ENCODE peak calls at places on chromosomes 12 and 14, in eight cellular contexts. R is transverse colon, U is uterus, P is suprapubic skin, Q is IMR-90, D is gastrocnemius medialis, O is HepG2, E is esophagus squamous epithelium. S is an unnamed sample.

GRCh38 chr12:109111775-109112491 is 4.5 kb upstream of the ACACB start:
- DNase-seq in R (peak), U (peak), E (no peak), Q (peak), P (peak), D (peak), O (peak), S (peak)

GRCh38 chr12:116910645-116911449 is at the start of gene FBXW8:
- DNase-seq in U (peak), R (peak), E (no peak), P (peak), Q (peak), O (peak), D (peak), S (peak)

GRCh38 chr12:5650804-5651461 is 219.0 kb downstream of the NTF3 start:
- DNase-seq in R (no peak), O (no peak), Q (no peak), P (no peak), U (no peak), E (no peak), D (no peak), S (no peak)

GRCh38 chr12:6970096-6970527 is 352 bp downstream of the PHB2 start:
- DNase-seq in Q (no peak), O (peak), U (no peak), R (no peak), P (peak), E (no peak), D (no peak), S (peak)

GRCh38 chr14:101980700-101981099 is 16.3 kb downstream of the DYNC1H1 start:
- DNase-seq in P (no peak), D (peak), R (peak), U (peak), Q (peak), O (peak), E (no peak), S (peak)

GRCh38 chr12:79895804-79896203 is 39.1 kb downstream of the PPP1R12A start:
- DNase-seq in D (no peak), U (no peak), Q (no peak), P (no peak), R (no peak), O (no peak), E (no peak), S (no peak)

GRCh38 chr12:93302331-93303229 is 75.1 kb upstream of the NUDT4 start:
- DNase-seq in R (no peak), D (peak), P (no peak), Q (peak), E (no peak), U (no peak), O (no peak), S (peak)

GRCh38 chr12:51896236-51896635 is 8.3 kb downstream of the ANKRD33 start:
- DNase-seq in P (no peak), Q (no peak), U (no peak), O (no peak), E (no peak), D (no peak), R (no peak), S (no peak)

GRCh38 chr12:78095623-78096022 is 264.9 kb downstream of the NAV3 start:
- DNase-seq in R (no peak), P (no peak), Q (no peak), D (no peak), E (no peak), U (no peak), O (no peak), S (no peak)

GRCh38 chr12:127035011-127035879 is 1231.7 kb upstream of the TMEM132C start:
- DNase-seq in U (no peak), R (no peak), Q (no peak), P (no peak), O (no peak), E (no peak), D (no peak), S (no peak)

GRCh38 chr12:64670856-64671639 is 60.8 kb downstream of the RASSF3 start:
- DNase-seq in R (peak), P (no peak), O (no peak), U (no peak), D (no peak), E (no peak), Q (peak), S (no peak)

GRCh38 chr12:11707535-11707934 is 58.1 kb downstream of the ETV6 start:
- DNase-seq in O (no peak), Q (no peak), U (no peak), E (no peak), D (no peak), R (peak), P (no peak), S (no peak)

GRCh38 chr14:99604766-99605298 is 825 bp upstream of the CCDC85C start:
- DNase-seq in O (no peak), U (peak), Q (peak), D (peak), E (no peak), R (peak), P (no peak), S (no peak)

GRCh38 chr14:99602788-99603415 is 1.1 kb downstream of the CCDC85C start:
- DNase-seq in Q (no peak), E (no peak), D (no peak), P (no peak), U (no peak), R (no peak), O (no peak), S (no peak)

GRCh38 chr14:99603471-99603933 is 505 bp downstream of the CCDC85C start:
- DNase-seq in R (peak), U (peak), D (no peak), E (no peak), O (no peak), P (no peak), Q (peak), S (peak)

GRCh38 chr14:99605299-99605961 is 1.4 kb upstream of the CCDC85C start:
- DNase-seq in P (peak), R (peak), E (no peak), Q (peak), U (peak), O (peak), D (peak), S (peak)

DNA sequence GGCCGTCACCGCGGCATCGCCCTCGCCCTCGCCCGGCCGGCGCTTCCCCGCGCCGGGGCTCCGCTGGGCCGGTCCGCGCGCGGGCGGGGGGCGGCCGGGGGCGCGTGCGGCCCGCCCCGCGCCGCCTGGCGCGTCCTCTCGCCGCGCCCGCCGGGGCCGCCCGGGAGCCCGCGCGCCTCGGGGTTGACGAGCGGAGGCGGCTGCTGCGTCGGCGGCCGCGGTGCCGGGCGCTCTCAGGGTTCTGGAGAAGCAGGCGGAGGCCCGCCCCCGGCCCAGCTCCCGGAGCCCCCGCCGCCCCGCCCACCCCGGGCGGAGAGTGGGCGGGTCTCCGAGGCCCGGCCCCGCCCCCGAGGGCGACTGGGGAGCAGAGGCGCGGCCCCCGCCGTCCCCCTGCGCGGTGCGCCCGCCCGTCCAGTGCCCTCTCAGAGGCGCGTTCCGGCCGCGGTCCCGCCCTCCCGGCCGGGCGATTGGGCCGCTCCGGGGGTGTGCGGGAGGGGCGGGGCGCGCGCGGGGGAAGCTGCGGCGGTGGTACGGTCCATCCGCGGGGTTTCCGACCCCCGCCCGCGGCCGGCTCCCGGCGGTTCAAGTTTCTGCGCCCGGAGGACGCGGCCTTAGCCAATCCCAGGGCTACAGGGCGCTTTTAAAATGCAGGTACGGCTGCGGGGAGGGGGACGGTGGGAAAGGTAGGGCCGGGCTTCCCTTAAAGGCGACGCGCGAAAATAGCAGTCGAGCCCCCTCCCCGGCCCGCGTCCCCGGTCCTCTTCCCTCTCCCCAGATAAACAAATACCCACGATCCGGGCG is at the start of gene CCDC85C:
- DNase-seq in D (peak), Q (peak), E (peak), R (peak), O (peak), P (peak), U (peak), S (peak)
- TF ChIP-seq CTCF in D (peak), Q (no peak), E (no peak), R (no peak), O (no peak), P (no peak), U (no peak), S (no peak)

GRCh38 chr12:95815635-95816212 is 25.2 kb upstream of the NTN4 start:
- DNase-seq in E (no peak), D (no peak), O (peak), Q (peak), R (no peak), P (no peak), U (no peak), S (no peak)
- TF ChIP-seq POLR2A in E (no peak), D (no peak), O (no peak), Q (peak), R (no peak), P (no peak), U (no peak), S (no peak)

DNA sequence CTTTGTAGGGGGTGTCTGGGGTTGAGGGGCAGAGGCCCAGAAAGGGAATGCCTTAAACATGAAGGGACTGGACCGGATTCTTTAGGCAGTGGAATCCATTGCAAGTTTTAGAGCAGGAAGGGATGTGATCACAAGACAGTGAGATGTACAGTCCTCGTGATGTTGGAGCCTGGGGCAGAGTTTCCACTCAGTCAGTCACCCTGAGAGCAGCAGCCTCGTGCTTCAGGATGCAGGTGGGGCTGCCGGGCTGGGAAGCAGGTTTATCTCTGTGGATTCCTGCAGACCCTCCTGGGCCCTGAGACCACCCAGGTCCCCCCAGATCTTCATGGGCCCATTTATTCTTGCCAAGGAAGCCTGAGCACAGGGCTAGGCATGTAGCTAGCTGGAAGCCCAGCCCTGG is 38.5 kb downstream of the RIN3 start:
- DNase-seq in P (no peak), Q (no peak), O (no peak), U (no peak), D (no peak), R (no peak), E (no peak), S (no peak)
- H3K4me3 ChIP-seq in P (no peak), Q (no peak), O (no peak), U (no peak), D (no peak), R (no peak), E (no peak), S (no peak)

GRCh38 chr12:58541300-58541690 is 379.0 kb downstream of the LRIG3 start:
- DNase-seq in U (no peak), P (no peak), E (no peak), O (no peak), Q (peak), R (no peak), D (no peak), S (no peak)

GRCh38 chr12:58537278-58537677 is 383.0 kb downstream of the LRIG3 start:
- DNase-seq in E (no peak), O (peak), P (no peak), U (no peak), Q (peak), R (no peak), D (no peak), S (no peak)

GRCh38 chr12:58544281-58544680 is 376.0 kb downstream of the LRIG3 start:
- DNase-seq in Q (no peak), O (no peak), E (no peak), R (no peak), D (no peak), U (no peak), P (no peak), S (no peak)

GRCh38 chr12:58539295-58539694 is 381.0 kb downstream of the LRIG3 start:
- DNase-seq in O (no peak), D (no peak), Q (no peak), U (no peak), E (no peak), R (no peak), P (no peak), S (no peak)

DNA sequence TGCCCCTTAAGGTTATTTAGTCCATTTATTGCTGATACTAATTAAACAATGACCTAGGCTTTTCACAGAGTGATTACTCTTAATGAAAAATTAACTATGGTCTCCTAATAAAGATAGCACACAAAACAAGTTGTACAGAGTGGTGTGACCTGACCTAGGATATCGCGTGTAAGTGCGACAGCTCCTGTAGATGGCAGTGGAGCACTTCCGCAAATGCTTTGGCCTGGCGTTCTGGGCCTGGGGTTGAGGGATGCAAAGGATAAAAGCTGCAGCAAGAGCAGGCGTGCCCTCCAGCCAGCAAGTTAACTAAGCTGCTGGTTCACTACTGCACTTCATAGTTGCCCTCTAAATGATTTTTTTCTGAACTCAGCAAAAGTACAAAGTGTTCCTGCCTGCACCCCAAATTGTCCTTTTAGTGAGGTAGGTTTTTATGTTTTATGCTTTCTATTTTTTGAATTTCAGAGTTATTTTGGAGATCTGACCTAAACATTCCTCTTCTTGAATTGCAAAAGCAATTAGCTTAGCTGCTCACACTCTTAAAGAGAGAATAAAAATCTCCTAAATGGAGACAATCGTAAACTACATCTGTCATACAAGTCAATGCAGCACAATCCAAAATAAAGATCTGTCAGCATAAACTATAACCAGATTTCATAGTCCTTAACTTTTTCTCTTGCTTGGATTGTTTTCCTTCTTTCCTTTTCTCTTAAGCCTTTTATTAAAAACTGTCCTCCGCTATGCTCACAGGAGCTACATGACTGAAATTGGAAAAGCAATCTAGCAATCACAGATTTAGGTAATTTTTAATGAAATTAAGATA is 379.6 kb downstream of the LRIG3 start:
- DNase-seq in E (no peak), Q (peak), P (peak), R (peak), U (peak), D (peak), O (peak), S (peak)
- TF ChIP-seq CTCF in E (peak), Q (peak), P (peak), R (peak), U (peak), D (peak), O (peak), S (peak)

GRCh38 chr12:56159482-56160105 is 1.4 kb downstream of the MYL6 start:
- DNase-seq in R (no peak), Q (no peak), P (no peak), O (no peak), E (no peak), D (no peak), U (no peak), S (no peak)

GRCh38 chr12:56157201-56158028 is 744 bp upstream of the MYL6 start:
- DNase-seq in E (no peak), R (peak), P (peak), O (peak), D (peak), U (peak), Q (peak), S (peak)

GRCh38 chr12:56158029-56158925 is at the start of gene MYL6:
- DNase-seq in Q (peak), D (peak), U (peak), O (peak), E (peak), R (peak), P (peak), S (peak)

GRCh38 chr12:56160160-56160763 is 2.1 kb downstream of the MYL6 start:
- DNase-seq in R (peak), E (no peak), U (no peak), O (no peak), P (no peak), D (no peak), Q (peak), S (no peak)

DNA sequence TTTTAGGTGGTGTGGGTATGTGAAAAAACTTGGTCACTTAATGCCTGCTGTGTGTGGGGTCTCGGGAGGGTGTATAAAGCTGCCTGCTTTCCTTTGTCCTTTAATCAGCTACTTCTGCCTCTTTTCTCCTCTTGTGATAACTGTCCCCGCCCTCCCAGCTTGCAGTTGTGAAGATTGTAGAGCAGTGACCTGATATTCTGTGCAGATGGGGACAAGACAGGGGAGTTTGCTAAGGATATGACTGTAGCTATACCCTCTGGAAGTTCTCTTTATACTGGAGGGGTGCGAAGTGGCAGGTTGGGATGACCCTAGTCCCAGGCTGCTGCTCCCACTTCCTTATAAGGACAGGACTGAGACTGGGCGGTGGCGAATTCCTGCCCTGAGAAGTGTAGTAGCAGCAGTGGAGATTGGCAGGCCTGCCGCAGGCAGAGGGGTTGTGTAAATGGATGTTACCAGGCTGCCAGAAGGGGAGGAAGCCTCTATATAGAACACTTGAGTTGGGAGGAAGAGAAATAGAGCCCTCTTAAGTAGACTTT is 835 bp downstream of the MYL6 start:
- DNase-seq in R (peak), D (peak), U (peak), Q (peak), P (peak), E (peak), O (peak), S (peak)
- TF ChIP-seq POLR2A in R (peak), D (peak), U (peak), Q (no peak), P (no peak), E (no peak), O (peak), S (peak)

S was measured in testis.